ENCODE peak calls at places on chromosomes 1 and 21, in ten cellular contexts. One of them, this sample, is unnamed.

GRCh38 chr1:17181785-17182464 is 23.0 kb upstream of the PADI1 start:
- DNase-seq in endothelial cell of umbilical vein: no peak
- DNase-seq in brain microvascular endothelial cell: no peak
- DNase-seq in pancreas: no peak
- DNase-seq in tibial artery: no peak
- DNase-seq in fibroblast of lung: no peak
- DNase-seq in CD4-positive, alpha-beta T cell: no peak
- DNase-seq in upper lobe of right lung: no peak
- DNase-seq in PC-9: no peak
- DNase-seq in neural progenitor cell: no peak
- DNase-seq in this sample: no peak

GRCh38 chr1:242243472-242243871 is 244.6 kb upstream of the MAP1LC3C start:
- DNase-seq in endothelial cell of umbilical vein: no peak
- DNase-seq in brain microvascular endothelial cell: no peak
- DNase-seq in pancreas: no peak
- DNase-seq in tibial artery: no peak
- DNase-seq in fibroblast of lung: peak; percentile 1
- DNase-seq in CD4-positive, alpha-beta T cell: no peak
- DNase-seq in upper lobe of right lung: no peak
- DNase-seq in PC-9: no peak
- DNase-seq in neural progenitor cell: no peak
- DNase-seq in this sample: no peak

GRCh38 chr1:236603896-236604217 is 459 bp downstream of the HEATR1 start:
- DNase-seq in endothelial cell of umbilical vein: no peak
- DNase-seq in brain microvascular endothelial cell: peak; percentile 37
- DNase-seq in pancreas: no peak
- DNase-seq in tibial artery: no peak
- DNase-seq in fibroblast of lung: peak; percentile 55
- DNase-seq in CD4-positive, alpha-beta T cell: peak; percentile 18
- DNase-seq in upper lobe of right lung: no peak
- DNase-seq in PC-9: no peak
- DNase-seq in neural progenitor cell: no peak
- DNase-seq in this sample: no peak

GRCh38 chr1:116122955-116123757 is 12.0 kb downstream of the MAB21L3 start:
- DNase-seq in endothelial cell of umbilical vein: no peak
- DNase-seq in brain microvascular endothelial cell: peak; percentile 82
- DNase-seq in pancreas: no peak
- DNase-seq in tibial artery: no peak
- DNase-seq in fibroblast of lung: peak; percentile 94
- DNase-seq in CD4-positive, alpha-beta T cell: no peak
- DNase-seq in upper lobe of right lung: peak; percentile 71
- DNase-seq in PC-9: peak; percentile 48
- DNase-seq in neural progenitor cell: no peak
- DNase-seq in this sample: no peak

GRCh38 chr1:112882271-112882744 is 73.7 kb downstream of the SLC16A1 start:
- DNase-seq in endothelial cell of umbilical vein: no peak
- DNase-seq in brain microvascular endothelial cell: no peak
- DNase-seq in pancreas: no peak
- DNase-seq in tibial artery: no peak
- DNase-seq in fibroblast of lung: no peak
- DNase-seq in CD4-positive, alpha-beta T cell: no peak
- DNase-seq in upper lobe of right lung: no peak
- DNase-seq in PC-9: no peak
- DNase-seq in neural progenitor cell: no peak
- DNase-seq in this sample: no peak

GRCh38 chr1:193339396-193339795 is 153.0 kb upstream of the B3GALT2 start:
- DNase-seq in endothelial cell of umbilical vein: peak; percentile 15
- DNase-seq in brain microvascular endothelial cell: no peak
- DNase-seq in pancreas: no peak
- DNase-seq in tibial artery: no peak
- DNase-seq in fibroblast of lung: no peak
- DNase-seq in CD4-positive, alpha-beta T cell: no peak
- DNase-seq in upper lobe of right lung: no peak
- DNase-seq in PC-9: no peak
- DNase-seq in neural progenitor cell: no peak
- DNase-seq in this sample: no peak

GRCh38 chr1:203120325-203121138 is 7.0 kb upstream of the ADORA1 start:
- DNase-seq in endothelial cell of umbilical vein: no peak
- DNase-seq in brain microvascular endothelial cell: no peak
- DNase-seq in pancreas: no peak
- DNase-seq in tibial artery: no peak
- DNase-seq in fibroblast of lung: no peak
- DNase-seq in CD4-positive, alpha-beta T cell: no peak
- DNase-seq in upper lobe of right lung: no peak
- DNase-seq in PC-9: no peak
- DNase-seq in neural progenitor cell: no peak
- DNase-seq in this sample: no peak

GRCh38 chr21:45351061-45351460 is 53.9 kb upstream of the COL18A1 start:
- DNase-seq in endothelial cell of umbilical vein: no peak
- DNase-seq in brain microvascular endothelial cell: no peak
- DNase-seq in pancreas: no peak
- DNase-seq in tibial artery: no peak
- DNase-seq in fibroblast of lung: no peak
- DNase-seq in CD4-positive, alpha-beta T cell: no peak
- DNase-seq in upper lobe of right lung: no peak
- DNase-seq in PC-9: no peak
- DNase-seq in neural progenitor cell: no peak
- DNase-seq in this sample: no peak

GRCh38 chr1:91684599-91685196 is 184.0 kb downstream of the CDC7 start:
- DNase-seq in endothelial cell of umbilical vein: peak; percentile 66
- DNase-seq in brain microvascular endothelial cell: no peak
- DNase-seq in pancreas: no peak
- DNase-seq in tibial artery: no peak
- DNase-seq in fibroblast of lung: peak; percentile 68
- DNase-seq in CD4-positive, alpha-beta T cell: no peak
- DNase-seq in upper lobe of right lung: no peak
- DNase-seq in PC-9: no peak
- DNase-seq in neural progenitor cell: no peak
- DNase-seq in this sample: no peak

GRCh38 chr1:53556657-53557227 is 97.5 kb downstream of the DMRTB1 start:
- DNase-seq in endothelial cell of umbilical vein: no peak
- DNase-seq in brain microvascular endothelial cell: no peak
- DNase-seq in pancreas: no peak
- DNase-seq in tibial artery: no peak
- DNase-seq in fibroblast of lung: no peak
- DNase-seq in CD4-positive, alpha-beta T cell: no peak
- DNase-seq in upper lobe of right lung: no peak
- DNase-seq in PC-9: no peak
- DNase-seq in neural progenitor cell: no peak
- DNase-seq in this sample: no peak

GRCh38 chr21:33025471-33026298 is at the start of gene OLIG2:
- DNase-seq in endothelial cell of umbilical vein: peak; percentile 20
- DNase-seq in brain microvascular endothelial cell: no peak
- DNase-seq in pancreas: no peak
- DNase-seq in tibial artery: no peak
- DNase-seq in fibroblast of lung: no peak
- DNase-seq in CD4-positive, alpha-beta T cell: no peak
- DNase-seq in upper lobe of right lung: no peak
- DNase-seq in PC-9: no peak
- DNase-seq in neural progenitor cell: peak; percentile 96
- DNase-seq in this sample: no peak

GRCh38 chr21:35449846-35450245 is 400.7 kb upstream of the RUNX1 start:
- DNase-seq in endothelial cell of umbilical vein: no peak
- DNase-seq in brain microvascular endothelial cell: no peak
- DNase-seq in pancreas: no peak
- DNase-seq in tibial artery: no peak
- DNase-seq in fibroblast of lung: no peak
- DNase-seq in CD4-positive, alpha-beta T cell: no peak
- DNase-seq in upper lobe of right lung: no peak
- DNase-seq in PC-9: no peak
- DNase-seq in neural progenitor cell: no peak
- DNase-seq in this sample: no peak

GRCh38 chr21:37244506-37245083 is 22.5 kb downstream of the VPS26C start:
- DNase-seq in endothelial cell of umbilical vein: no peak
- DNase-seq in brain microvascular endothelial cell: no peak
- DNase-seq in pancreas: no peak
- DNase-seq in tibial artery: no peak
- DNase-seq in fibroblast of lung: no peak
- DNase-seq in CD4-positive, alpha-beta T cell: no peak
- DNase-seq in upper lobe of right lung: no peak
- DNase-seq in PC-9: no peak
- DNase-seq in neural progenitor cell: no peak
- DNase-seq in this sample: no peak

GRCh38 chr1:35112668-35113067 is 33.5 kb downstream of the ZMYM1 start:
- DNase-seq in endothelial cell of umbilical vein: peak; percentile 9
- DNase-seq in brain microvascular endothelial cell: no peak
- DNase-seq in pancreas: no peak
- DNase-seq in tibial artery: no peak
- DNase-seq in fibroblast of lung: peak; percentile 29
- DNase-seq in CD4-positive, alpha-beta T cell: no peak
- DNase-seq in upper lobe of right lung: no peak
- DNase-seq in PC-9: no peak
- DNase-seq in neural progenitor cell: no peak
- DNase-seq in this sample: no peak
- TF ChIP-seq CTCF in endothelial cell of umbilical vein: no peak
- TF ChIP-seq CTCF in brain microvascular endothelial cell: peak; percentile 19
- TF ChIP-seq CTCF in pancreas: no peak
- TF ChIP-seq CTCF in tibial artery: no peak
- TF ChIP-seq CTCF in fibroblast of lung: no peak
- TF ChIP-seq CTCF in CD4-positive, alpha-beta T cell: no peak
- TF ChIP-seq CTCF in upper lobe of right lung: no peak
- TF ChIP-seq CTCF in PC-9: peak; percentile 48
- TF ChIP-seq CTCF in neural progenitor cell: peak; percentile 19
- TF ChIP-seq CTCF in this sample: no peak

DNA sequence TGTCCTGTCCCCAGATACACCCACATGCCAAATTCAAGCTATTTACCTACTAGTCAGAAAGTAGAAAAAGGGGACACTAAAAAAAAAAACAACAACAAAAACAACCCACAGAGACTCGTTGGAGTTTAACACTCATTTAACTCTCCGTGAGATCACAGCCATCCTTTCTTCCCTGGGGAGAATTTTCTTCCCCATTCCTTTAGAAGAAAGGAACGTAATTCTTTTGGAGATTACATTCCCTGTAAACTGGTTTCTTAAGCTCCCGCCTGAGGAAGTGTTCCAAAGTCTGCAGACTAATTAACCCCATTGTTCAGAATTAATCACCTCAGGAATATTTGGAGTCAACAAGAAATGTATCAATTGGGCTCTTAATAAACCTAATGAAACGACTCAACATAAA is 228.2 kb upstream of the CSF3R start:
- DNase-seq in endothelial cell of umbilical vein: no peak
- DNase-seq in brain microvascular endothelial cell: no peak
- DNase-seq in pancreas: no peak
- DNase-seq in tibial artery: no peak
- DNase-seq in fibroblast of lung: no peak
- DNase-seq in CD4-positive, alpha-beta T cell: no peak
- DNase-seq in upper lobe of right lung: no peak
- DNase-seq in PC-9: no peak
- DNase-seq in neural progenitor cell: peak; percentile 89
- DNase-seq in this sample: no peak
- H3K27ac ChIP-seq in endothelial cell of umbilical vein: no peak overlapping the region
- H3K27ac ChIP-seq in brain microvascular endothelial cell: no peak overlapping the region
- H3K27ac ChIP-seq in pancreas: no peak overlapping the region
- H3K27ac ChIP-seq in tibial artery: no peak overlapping the region
- H3K27ac ChIP-seq in fibroblast of lung: no peak overlapping the region
- H3K27ac ChIP-seq in CD4-positive, alpha-beta T cell: no peak overlapping the region
- H3K27ac ChIP-seq in upper lobe of right lung: no peak overlapping the region
- H3K27ac ChIP-seq in PC-9: no peak overlapping the region
- H3K27ac ChIP-seq in neural progenitor cell: peak overlapping the region; percentile 96
- H3K27ac ChIP-seq in this sample: no peak overlapping the region

GRCh38 chr1:206935491-206936067 is 10.7 kb downstream of the PIGR start:
- DNase-seq in endothelial cell of umbilical vein: peak; percentile 25
- DNase-seq in brain microvascular endothelial cell: peak; percentile 1
- DNase-seq in pancreas: peak; percentile 72
- DNase-seq in tibial artery: no peak
- DNase-seq in fibroblast of lung: no peak
- DNase-seq in CD4-positive, alpha-beta T cell: peak; percentile 38
- DNase-seq in upper lobe of right lung: peak; percentile 84
- DNase-seq in PC-9: no peak
- DNase-seq in neural progenitor cell: peak; percentile 69
- DNase-seq in this sample: no peak
- TF ChIP-seq CTCF in endothelial cell of umbilical vein: peak; percentile 68
- TF ChIP-seq CTCF in brain microvascular endothelial cell: peak; percentile 74
- TF ChIP-seq CTCF in pancreas: peak; percentile 83
- TF ChIP-seq CTCF in tibial artery: peak; percentile 20
- TF ChIP-seq CTCF in fibroblast of lung: peak; percentile 29
- TF ChIP-seq CTCF in CD4-positive, alpha-beta T cell: peak; percentile 60
- TF ChIP-seq CTCF in upper lobe of right lung: peak; percentile 46
- TF ChIP-seq CTCF in PC-9: peak; percentile 41
- TF ChIP-seq CTCF in neural progenitor cell: peak; percentile 59
- TF ChIP-seq CTCF in this sample: no peak

GRCh38 chr1:89643577-89643976 is 10.7 kb downstream of the LRRC8C start:
- DNase-seq in endothelial cell of umbilical vein: peak; percentile 66
- DNase-seq in brain microvascular endothelial cell: no peak
- DNase-seq in pancreas: no peak
- DNase-seq in tibial artery: no peak
- DNase-seq in fibroblast of lung: no peak
- DNase-seq in CD4-positive, alpha-beta T cell: no peak
- DNase-seq in upper lobe of right lung: no peak
- DNase-seq in PC-9: no peak
- DNase-seq in neural progenitor cell: no peak
- DNase-seq in this sample: no peak

GRCh38 chr1:89641781-89642180 is 8.9 kb downstream of the LRRC8C start:
- DNase-seq in endothelial cell of umbilical vein: no peak
- DNase-seq in brain microvascular endothelial cell: no peak
- DNase-seq in pancreas: no peak
- DNase-seq in tibial artery: no peak
- DNase-seq in fibroblast of lung: peak; percentile 23
- DNase-seq in CD4-positive, alpha-beta T cell: no peak
- DNase-seq in upper lobe of right lung: no peak
- DNase-seq in PC-9: no peak
- DNase-seq in neural progenitor cell: no peak
- DNase-seq in this sample: no peak

GRCh38 chr1:89640440-89640839 is 7.5 kb downstream of the LRRC8C start:
- DNase-seq in endothelial cell of umbilical vein: no peak
- DNase-seq in brain microvascular endothelial cell: no peak
- DNase-seq in pancreas: no peak
- DNase-seq in tibial artery: no peak
- DNase-seq in fibroblast of lung: no peak
- DNase-seq in CD4-positive, alpha-beta T cell: no peak
- DNase-seq in upper lobe of right lung: no peak
- DNase-seq in PC-9: no peak
- DNase-seq in neural progenitor cell: no peak
- DNase-seq in this sample: no peak

GRCh38 chr1:89646259-89646658 is 13.3 kb downstream of the LRRC8C start:
- DNase-seq in endothelial cell of umbilical vein: no peak
- DNase-seq in brain microvascular endothelial cell: no peak
- DNase-seq in pancreas: no peak
- DNase-seq in tibial artery: no peak
- DNase-seq in fibroblast of lung: no peak
- DNase-seq in CD4-positive, alpha-beta T cell: no peak
- DNase-seq in upper lobe of right lung: no peak
- DNase-seq in PC-9: no peak
- DNase-seq in neural progenitor cell: no peak
- DNase-seq in this sample: no peak

DNA sequence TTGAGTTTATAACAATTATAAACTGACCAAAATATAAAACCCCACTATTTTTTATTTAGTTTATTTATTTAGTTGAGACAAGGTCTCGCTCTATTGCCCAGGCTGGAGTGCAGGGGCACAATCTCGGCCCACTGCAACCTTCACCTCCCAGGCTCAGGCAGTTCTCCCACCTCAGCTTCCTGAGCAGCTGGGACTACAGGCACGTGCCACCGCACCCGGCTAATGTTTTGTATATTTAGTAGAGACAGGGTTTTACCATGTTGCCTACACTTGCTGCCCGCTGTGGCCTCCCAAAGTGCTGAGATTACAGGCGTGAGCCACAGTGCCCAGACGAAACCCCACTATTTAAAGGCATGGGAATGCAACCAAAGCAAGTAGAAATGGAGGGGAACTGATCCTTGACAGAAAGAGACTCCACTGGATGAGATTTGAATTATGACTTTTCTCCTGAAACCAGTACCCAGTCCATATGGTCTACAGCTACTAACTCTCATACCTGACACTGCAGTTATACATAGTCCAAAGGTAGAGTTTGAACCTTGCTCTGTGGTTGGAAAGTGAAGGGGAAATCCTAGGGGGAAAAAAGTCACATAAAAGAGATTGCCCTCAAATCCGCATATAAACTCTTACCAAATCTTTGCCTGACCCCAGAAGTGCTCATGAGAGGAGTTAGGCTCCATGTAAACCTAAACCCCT is 11.3 kb downstream of the LRRC8C start:
- DNase-seq in endothelial cell of umbilical vein: no peak
- DNase-seq in brain microvascular endothelial cell: no peak
- DNase-seq in pancreas: no peak
- DNase-seq in tibial artery: no peak
- DNase-seq in fibroblast of lung: no peak
- DNase-seq in CD4-positive, alpha-beta T cell: no peak
- DNase-seq in upper lobe of right lung: no peak
- DNase-seq in PC-9: no peak
- DNase-seq in neural progenitor cell: no peak
- DNase-seq in this sample: no peak
- H3K27ac ChIP-seq in endothelial cell of umbilical vein: no peak overlapping the region
- H3K27ac ChIP-seq in brain microvascular endothelial cell: no peak overlapping the region
- H3K27ac ChIP-seq in pancreas: no peak overlapping the region
- H3K27ac ChIP-seq in tibial artery: no peak overlapping the region
- H3K27ac ChIP-seq in fibroblast of lung: no peak overlapping the region
- H3K27ac ChIP-seq in CD4-positive, alpha-beta T cell: no peak overlapping the region
- H3K27ac ChIP-seq in upper lobe of right lung: no peak overlapping the region
- H3K27ac ChIP-seq in PC-9: no peak overlapping the region
- H3K27ac ChIP-seq in neural progenitor cell: no peak overlapping the region
- H3K27ac ChIP-seq in this sample: no peak overlapping the region